ENCODE peak calls at places on chromosomes 13 and 19, in ten cellular contexts. U is psoas muscle; Q is testis; A is CD4-positive, CD25-positive, alpha-beta regulatory T cell; M is WERI-Rb-1; I is right lobe of liver; E is endothelial cell of umbilical vein; X is mammary epithelial cell; B is CD4-positive, alpha-beta memory T cell; H is heart right ventricle. S is an unnamed sample.

GRCh38 chr19:35714601-35715354 is 3.0 kb upstream of the KMT2B start:
- DNase-seq in B (no peak), A (peak; percentile 24), H (no peak), Q (no peak), M (peak; percentile 58), E (no peak), U (no peak), I (no peak), X (no peak), S (no peak)

GRCh38 chr19:39398297-39398864 is 7.2 kb downstream of the MED29 start:
- DNase-seq in M (no peak), X (peak; percentile 88), B (peak; percentile 74), I (peak; percentile 88), U (peak; percentile 86), Q (peak; percentile 62), H (peak; percentile 69), A (no peak), E (no peak), S (no peak)

GRCh38 chr13:41137951-41138350 is 5.3 kb upstream of the KBTBD6 start:
- DNase-seq in E (no peak), H (no peak), I (no peak), Q (no peak), X (peak; percentile 96), U (no peak), B (no peak), A (no peak), M (no peak), S (no peak)

GRCh38 chr19:17743874-17744273 is 7.4 kb upstream of the FCHO1 start:
- DNase-seq in Q (no peak), A (no peak), U (no peak), E (peak; percentile 40), X (peak; percentile 30), I (no peak), H (no peak), B (peak; percentile 59), M (no peak), S (no peak)

GRCh38 chr13:108315273-108315672 is 45.8 kb downstream of the TNFSF13B start:
- DNase-seq in I (no peak), M (no peak), U (no peak), B (no peak), Q (no peak), H (no peak), X (no peak), E (no peak), A (no peak), S (no peak)

GRCh38 chr19:31127132-31127967 is 221.9 kb downstream of the TSHZ3 start:
- DNase-seq in U (no peak), I (no peak), M (no peak), E (no peak), H (no peak), B (no peak), Q (no peak), X (peak; percentile 23), A (no peak), S (no peak)

GRCh38 chr19:37507167-37507464 is 377 bp downstream of the ZNF793 start:
- DNase-seq in U (no peak), X (no peak), M (no peak), Q (no peak), B (no peak), A (no peak), H (no peak), E (no peak), I (no peak), S (no peak)

GRCh38 chr19:23056516-23056915 is 53.5 kb upstream of the ZNF728 start:
- DNase-seq in I (no peak), H (no peak), X (no peak), E (no peak), A (no peak), B (no peak), U (no peak), M (no peak), Q (no peak), S (no peak)

GRCh38 chr13:106352850-106353249 is 182.6 kb downstream of the EFNB2 start:
- DNase-seq in I (no peak), M (no peak), U (no peak), Q (no peak), H (no peak), E (no peak), X (no peak), B (no peak), A (no peak), S (no peak)

GRCh38 chr13:91767681-91768080 is 369.3 kb downstream of the GPC5 start:
- DNase-seq in I (no peak), M (no peak), B (no peak), E (no peak), A (no peak), H (no peak), X (no peak), Q (no peak), U (no peak), S (no peak)

GRCh38 chr13:35475960-35476943 is at the start of gene MAB21L1:
- DNase-seq in E (peak; percentile 24), B (no peak), A (no peak), Q (no peak), U (peak; percentile 84), X (peak; percentile 2), H (peak; percentile 31), I (no peak), M (peak; percentile 95), S (no peak)

GRCh38 chr13:23871616-23872220 is 17.5 kb downstream of the MIPEP start:
- DNase-seq in I (no peak), B (no peak), M (no peak), U (no peak), A (peak; percentile 15), E (peak; percentile 27), X (no peak), Q (no peak), H (no peak), S (no peak)

GRCh38 chr19:49925486-49925885 is 3.5 kb upstream of the ATF5 start:
- DNase-seq in M (no peak), H (no peak), I (no peak), X (no peak), Q (no peak), U (no peak), B (no peak), E (no peak), A (no peak), S (no peak)

GRCh38 chr19:29841559-29842367 is 30.0 kb downstream of the CCNE1 start:
- DNase-seq in M (peak; percentile 53), H (no peak), Q (no peak), E (peak; percentile 19), A (no peak), U (peak; percentile 19), X (peak; percentile 60), I (peak; percentile 25), B (no peak), S (no peak)

GRCh38 chr13:109779074-109779473 is 7.3 kb downstream of the IRS2 start:
- DNase-seq in X (no peak), B (peak; percentile 85), U (no peak), A (peak; percentile 77), H (no peak), I (no peak), M (no peak), Q (no peak), E (no peak), S (no peak)

GRCh38 chr13:27014406-27015359 is 156.9 kb downstream of the USP12 start:
- DNase-seq in X (no peak), I (no peak), E (no peak), B (no peak), U (no peak), Q (no peak), A (no peak), M (peak; percentile 13), H (no peak), S (no peak)

GRCh38 chr19:35797663-35798062 is 15.0 kb downstream of the PRODH2 start:
- DNase-seq in E (no peak), M (no peak), H (no peak), Q (peak; percentile 40), B (no peak), A (no peak), I (peak; percentile 77), U (no peak), X (no peak), S (no peak)

GRCh38 chr19:6362024-6362344 is 653 bp downstream of the CLPP start:
- DNase-seq in U (no peak), E (no peak), X (no peak), I (no peak), Q (no peak), B (no peak), H (no peak), A (no peak), M (peak; percentile 19), S (no peak)

GRCh38 chr19:6362351-6362801 is 1.0 kb downstream of the CLPP start:
- DNase-seq in Q (no peak), X (no peak), E (no peak), U (no peak), A (peak; percentile 68), I (no peak), B (peak; percentile 67), H (no peak), M (no peak), S (no peak)

GRCh38 chr19:6359942-6360341 is 1.4 kb upstream of the CLPP start:
- DNase-seq in U (no peak), I (no peak), A (no peak), H (no peak), M (no peak), B (no peak), E (no peak), Q (no peak), X (no peak), S (no peak)

GRCh38 chr19:6363429-6363828 is 2.1 kb downstream of the CLPP start:
- DNase-seq in B (no peak), X (no peak), Q (no peak), E (no peak), M (no peak), I (no peak), H (no peak), A (no peak), U (no peak), S (no peak)

GRCh38 chr19:6364353-6364752 is 3.0 kb downstream of the CLPP start:
- DNase-seq in E (no peak), Q (no peak), M (no peak), B (peak; percentile 18), U (no peak), X (no peak), H (no peak), A (no peak), I (no peak), S (no peak)
- H3K36me3 ChIP-seq in E (peaks cover 5% of the 10 kb centered on the region), Q (no peaks in the 10 kb centered on the region), M (peaks cover 56% of the 10 kb centered on the region), B (peaks cover 50% of the 10 kb centered on the region), U (peaks cover 62% of the 10 kb centered on the region), X (peaks cover 17% of the 10 kb centered on the region), H (peaks cover 60% of the 10 kb centered on the region), A (peaks cover 38% of the 10 kb centered on the region), I (peaks cover 37% of the 10 kb centered on the region), S (peaks cover 45% of the 10 kb centered on the region)

GRCh38 chr13:114044486-114044885 is 70.6 kb upstream of the C13orf46 start:
- DNase-seq in E (no peak), H (no peak), U (peak; percentile 76), Q (no peak), I (no peak), A (no peak), X (no peak), M (no peak), B (no peak), S (peak; percentile 72)
- H3K4me3 ChIP-seq in E (no peak overlapping the region), H (no peak overlapping the region), U (no peak overlapping the region), Q (no peak overlapping the region), I (no peak overlapping the region), A (no peak overlapping the region), X (no peak overlapping the region), M (no peak overlapping the region), B (no peak overlapping the region), S (peak overlapping the region; percentile 56)

GRCh38 chr19:4328243-4328990 is 10.2 kb downstream of the STAP2 start:
- DNase-seq in I (peak; percentile 97), B (peak; percentile 93), E (peak; percentile 82), X (no peak), M (peak; percentile 41), U (peak; percentile 99), A (peak; percentile 89), H (peak; percentile 98), Q (peak; percentile 89), S (peak; percentile 69)
- H3K27ac ChIP-seq in I (no peak overlapping the region), B (no peak overlapping the region), E (no peak overlapping the region), X (no peak overlapping the region), M (no peak overlapping the region), U (no peak overlapping the region), A (peak overlapping the region; percentile 14), H (no peak overlapping the region), Q (no peak overlapping the region), S (no peak overlapping the region)

GRCh38 chr13:51071493-51071892 is 39.6 kb downstream of the C13orf42 start:
- DNase-seq in I (no peak), X (no peak), H (no peak), Q (no peak), B (no peak), U (no peak), M (no peak), E (no peak), A (no peak), S (no peak)
- H3K36me3 ChIP-seq in I (no peaks in the 10 kb centered on the region), X (no peaks in the 10 kb centered on the region), H (no peaks in the 10 kb centered on the region), Q (no peaks in the 10 kb centered on the region), B (no peaks in the 10 kb centered on the region), U (no peaks in the 10 kb centered on the region), M (no peaks in the 10 kb centered on the region), E (no peaks in the 10 kb centered on the region), A (no peaks in the 10 kb centered on the region), S (no peaks in the 10 kb centered on the region)

S was measured in SK-N-MC.